ENCODE peak calls at places on chromosomes 7 and 10, in four cellular contexts. One of them, this sample, is unnamed.

GRCh38 chr10:65017523-65017922 is 1496.3 kb downstream of the REEP3 start:
- DNase-seq in HCT116: no peak
- DNase-seq in sigmoid colon: no peak
- DNase-seq in stomach: no peak
- DNase-seq in this sample: no peak

GRCh38 chr10:119350529-119351001 is 143.2 kb downstream of the GRK5 start:
- DNase-seq in stomach: peak; percentile 51
- DNase-seq in HCT116: no peak
- DNase-seq in sigmoid colon: no peak
- DNase-seq in this sample: no peak

GRCh38 chr10:126422561-126422960 is 34.3 kb upstream of the ADAM12 start:
- DNase-seq in sigmoid colon: no peak
- DNase-seq in HCT116: no peak
- DNase-seq in stomach: no peak
- DNase-seq in this sample: no peak

GRCh38 chr10:132360766-132361447 is 28.9 kb downstream of the LRRC27 start:
- DNase-seq in stomach: no peak
- DNase-seq in sigmoid colon: peak; percentile 64
- DNase-seq in HCT116: no peak
- DNase-seq in this sample: no peak

GRCh38 chr10:53356616-53357349 is 584.2 kb upstream of the MBL2 start:
- DNase-seq in stomach: no peak
- DNase-seq in sigmoid colon: no peak
- DNase-seq in HCT116: no peak
- DNase-seq in this sample: no peak

GRCh38 chr7:124779194-124779593 is 13.6 kb upstream of the GPR37 start:
- DNase-seq in stomach: no peak
- DNase-seq in sigmoid colon: no peak
- DNase-seq in HCT116: no peak
- DNase-seq in this sample: no peak

GRCh38 chr7:33776791-33777190 is 128.5 kb upstream of the BMPER start:
- DNase-seq in stomach: no peak
- DNase-seq in HCT116: no peak
- DNase-seq in sigmoid colon: no peak
- DNase-seq in this sample: no peak

GRCh38 chr10:58919927-58920654 is 256.4 kb upstream of the PHYHIPL start:
- DNase-seq in stomach: no peak
- DNase-seq in sigmoid colon: no peak
- DNase-seq in HCT116: peak; percentile 94
- DNase-seq in this sample: peak; percentile 72

GRCh38 chr10:63217120-63217605 is 84.0 kb downstream of the NRBF2 start:
- DNase-seq in sigmoid colon: no peak
- DNase-seq in stomach: no peak
- DNase-seq in HCT116: peak; percentile 27
- DNase-seq in this sample: peak; percentile 41

GRCh38 chr10:76732306-76732705 is 905.3 kb downstream of the KCNMA1 start:
- DNase-seq in HCT116: no peak
- DNase-seq in stomach: no peak
- DNase-seq in sigmoid colon: no peak
- DNase-seq in this sample: no peak

GRCh38 chr10:98038333-98038732 is 7.9 kb upstream of the CRTAC1 start:
- DNase-seq in HCT116: no peak
- DNase-seq in sigmoid colon: no peak
- DNase-seq in stomach: no peak
- DNase-seq in this sample: no peak

GRCh38 chr7:152894295-152895170 is 135.0 kb downstream of the ACTR3B start:
- DNase-seq in stomach: no peak
- DNase-seq in HCT116: no peak
- DNase-seq in sigmoid colon: no peak
- DNase-seq in this sample: no peak

GRCh38 chr10:71210031-71210871 is 2.1 kb upstream of the UNC5B start:
- DNase-seq in HCT116: no peak
- DNase-seq in stomach: peak; percentile 20
- DNase-seq in sigmoid colon: no peak
- DNase-seq in this sample: no peak

GRCh38 chr10:25869609-25870008 is 64.4 kb upstream of the MYO3A start:
- DNase-seq in stomach: no peak
- DNase-seq in HCT116: no peak
- DNase-seq in sigmoid colon: no peak
- DNase-seq in this sample: no peak

GRCh38 chr10:28375399-28376354 is 72.8 kb upstream of the MPP7 start:
- DNase-seq in HCT116: peak; percentile 93
- DNase-seq in sigmoid colon: no peak
- DNase-seq in stomach: no peak
- DNase-seq in this sample: no peak

GRCh38 chr7:69608878-69609277 is 10.6 kb downstream of the AUTS2 start:
- DNase-seq in stomach: no peak
- DNase-seq in sigmoid colon: no peak
- DNase-seq in HCT116: no peak
- DNase-seq in this sample: no peak

GRCh38 chr7:95342029-95342428 is 17.7 kb upstream of the PON1 start:
- DNase-seq in sigmoid colon: no peak
- DNase-seq in stomach: no peak
- DNase-seq in HCT116: no peak
- DNase-seq in this sample: no peak

GRCh38 chr10:4144802-4145201 is 359.8 kb upstream of the KLF6 start:
- DNase-seq in stomach: no peak
- DNase-seq in sigmoid colon: no peak
- DNase-seq in HCT116: no peak
- DNase-seq in this sample: no peak

GRCh38 chr10:12241810-12242529 is 46.0 kb downstream of the CDC123 start:
- DNase-seq in sigmoid colon: no peak
- DNase-seq in stomach: no peak
- DNase-seq in HCT116: no peak
- DNase-seq in this sample: no peak

GRCh38 chr7:143331179-143331825 is 15.4 kb downstream of the CLCN1 start:
- DNase-seq in HCT116: no peak
- DNase-seq in sigmoid colon: no peak
- DNase-seq in stomach: peak; percentile 49
- DNase-seq in this sample: peak; percentile 52

GRCh38 chr7:73879977-73880681 is 19.2 kb downstream of the TMEM270 start:
- DNase-seq in stomach: peak; percentile 30
- DNase-seq in HCT116: no peak
- DNase-seq in sigmoid colon: no peak
- DNase-seq in this sample: no peak

GRCh38 chr7:131327626-131328386 is at the start of gene MKLN1:
- DNase-seq in HCT116: peak; percentile 72
- DNase-seq in sigmoid colon: peak; percentile 96
- DNase-seq in stomach: peak; percentile 96
- DNase-seq in this sample: peak; percentile 53

GRCh38 chr10:76133597-76134255 is 702.3 kb downstream of the LRMDA start:
- DNase-seq in HCT116: no peak
- DNase-seq in sigmoid colon: no peak
- DNase-seq in stomach: no peak
- DNase-seq in this sample: no peak

GRCh38 chr7:134276951-134277350 is 39.8 kb downstream of the SLC35B4 start:
- DNase-seq in stomach: no peak
- DNase-seq in sigmoid colon: no peak
- DNase-seq in HCT116: no peak
- DNase-seq in this sample: no peak

GRCh38 chr10:72275351-72276012 is 1.8 kb downstream of the DDIT4 start:
- DNase-seq in HCT116: no peak
- DNase-seq in sigmoid colon: no peak
- DNase-seq in stomach: no peak
- DNase-seq in this sample: no peak

GRCh38 chr10:67587771-67588170 is 108.2 kb downstream of the CTNNA3 start:
- DNase-seq in stomach: no peak
- DNase-seq in HCT116: no peak
- DNase-seq in sigmoid colon: no peak
- DNase-seq in this sample: no peak

GRCh38 chr10:104253106-104253505 is 1.6 kb upstream of the GSTO1 start:
- DNase-seq in sigmoid colon: no peak
- DNase-seq in HCT116: no peak
- DNase-seq in stomach: no peak
- DNase-seq in this sample: no peak

GRCh38 chr10:125689955-125690569 is 7.1 kb upstream of the TEX36 start:
- DNase-seq in HCT116: no peak
- DNase-seq in stomach: peak; percentile 31
- DNase-seq in sigmoid colon: no peak
- DNase-seq in this sample: no peak

GRCh38 chr7:128281605-128282380 is 40.7 kb downstream of the LEP start:
- DNase-seq in stomach: no peak
- DNase-seq in sigmoid colon: no peak
- DNase-seq in HCT116: no peak
- DNase-seq in this sample: no peak

GRCh38 chr7:48171190-48171589 is at the start of gene ABCA13:
- DNase-seq in stomach: no peak
- DNase-seq in sigmoid colon: no peak
- DNase-seq in HCT116: no peak
- DNase-seq in this sample: no peak

GRCh38 chr10:111999205-111999914 is 184.2 kb downstream of the GPAM start:
- DNase-seq in HCT116: no peak
- DNase-seq in sigmoid colon: no peak
- DNase-seq in stomach: no peak
- DNase-seq in this sample: no peak

GRCh38 chr10:4391683-4392082 is 434.3 kb upstream of the AKR1E2 start:
- DNase-seq in sigmoid colon: no peak
- DNase-seq in HCT116: peak; percentile 22
- DNase-seq in stomach: no peak
- DNase-seq in this sample: no peak

GRCh38 chr7:55423277-55423711 is 58.2 kb downstream of the LANCL2 start:
- DNase-seq in HCT116: no peak
- DNase-seq in stomach: no peak
- DNase-seq in sigmoid colon: no peak
- DNase-seq in this sample: no peak
- H3K4me1 ChIP-seq in HCT116: no peaks in the 10 kb centered on the region
- H3K4me1 ChIP-seq in stomach: no peaks in the 10 kb centered on the region
- H3K4me1 ChIP-seq in sigmoid colon: no peaks in the 10 kb centered on the region
- H3K4me1 ChIP-seq in this sample: peaks cover 9% of the 10 kb centered on the region

GRCh38 chr7:140650367-140650766 is 9.8 kb upstream of the DENND2A start:
- DNase-seq in HCT116: no peak
- DNase-seq in sigmoid colon: peak; percentile 29
- DNase-seq in stomach: no peak
- DNase-seq in this sample: no peak

GRCh38 chr7:140654661-140655060 is 14.0 kb upstream of the DENND2A start:
- DNase-seq in sigmoid colon: peak; percentile 27
- DNase-seq in stomach: no peak
- DNase-seq in HCT116: no peak
- DNase-seq in this sample: no peak

GRCh38 chr7:140655511-140656408 is 15.1 kb upstream of the DENND2A start:
- DNase-seq in HCT116: no peak
- DNase-seq in stomach: no peak
- DNase-seq in sigmoid colon: peak; percentile 47
- DNase-seq in this sample: no peak

GRCh38 chr7:140654109-140654387 is 13.4 kb upstream of the DENND2A start:
- DNase-seq in stomach: no peak
- DNase-seq in sigmoid colon: no peak
- DNase-seq in HCT116: no peak
- DNase-seq in this sample: no peak

DNA sequence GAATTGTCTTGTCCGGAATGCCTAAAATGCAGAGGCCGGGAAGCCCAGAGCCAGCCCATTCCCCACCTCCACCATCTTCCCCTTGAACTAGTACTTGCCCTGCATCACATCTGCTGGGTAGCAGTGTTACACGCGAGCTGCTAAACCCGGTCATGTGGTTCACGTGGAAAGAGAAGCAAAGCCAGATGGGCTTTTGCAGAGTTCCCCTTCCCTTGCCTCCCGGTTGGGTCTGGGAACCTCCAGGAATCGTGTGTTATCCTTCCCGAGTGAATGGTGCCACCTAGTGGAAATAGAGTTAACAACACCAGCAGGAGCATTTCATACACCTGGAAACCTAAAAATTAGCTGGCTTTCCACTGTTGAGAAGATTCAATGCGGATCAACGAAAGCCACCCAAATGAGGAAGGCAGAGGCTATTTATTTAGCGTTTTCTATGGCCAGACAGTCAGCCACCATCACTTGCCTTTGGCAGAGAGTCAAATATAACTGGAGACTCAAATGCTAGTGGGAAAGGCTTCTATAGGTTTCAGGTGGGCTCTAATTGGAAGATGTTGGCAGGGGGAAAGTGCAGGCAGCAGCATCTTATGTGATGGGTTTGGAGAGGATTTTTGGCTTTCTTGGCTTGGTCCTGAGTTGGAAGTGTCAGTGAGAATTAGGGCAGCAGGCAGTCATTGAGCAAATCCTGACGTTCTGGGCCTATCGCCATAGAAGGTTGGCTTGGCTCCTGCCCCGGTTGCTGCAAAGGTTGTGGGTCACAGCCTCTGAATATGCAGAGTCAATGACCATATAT is 12.9 kb upstream of the DENND2A start:
- DNase-seq in sigmoid colon: peak; percentile 85
- DNase-seq in stomach: peak; percentile 62
- DNase-seq in HCT116: peak; percentile 65
- DNase-seq in this sample: peak; percentile 67
- TF ChIP-seq POLR2AphosphoS5 in sigmoid colon: no peak
- TF ChIP-seq POLR2AphosphoS5 in stomach: no peak
- TF ChIP-seq POLR2AphosphoS5 in HCT116: no peak
- TF ChIP-seq POLR2AphosphoS5 in this sample: no peak

GRCh38 chr10:101066146-101066889 is 4.5 kb downstream of the KAZALD1 start:
- DNase-seq in HCT116: peak; percentile 87
- DNase-seq in sigmoid colon: peak; percentile 82
- DNase-seq in stomach: peak; percentile 94
- DNase-seq in this sample: no peak
- H3K9me3 ChIP-seq in HCT116: no peaks in the 10 kb centered on the region
- H3K9me3 ChIP-seq in sigmoid colon: no peaks in the 10 kb centered on the region
- H3K9me3 ChIP-seq in stomach: no peaks in the 10 kb centered on the region
- H3K9me3 ChIP-seq in this sample: no peaks in the 10 kb centered on the region

GRCh38 chr10:3095373-3096139 is 28.2 kb downstream of the PFKP start:
- DNase-seq in sigmoid colon: peak; percentile 80
- DNase-seq in HCT116: peak; percentile 97
- DNase-seq in stomach: no peak
- DNase-seq in this sample: peak; percentile 92
- H3K4me1 ChIP-seq in sigmoid colon: peaks cover 44% of the 10 kb centered on the region
- H3K4me1 ChIP-seq in HCT116: peaks cover 59% of the 10 kb centered on the region
- H3K4me1 ChIP-seq in stomach: peaks cover 51% of the 10 kb centered on the region
- H3K4me1 ChIP-seq in this sample: peaks cover 61% of the 10 kb centered on the region

DNA sequence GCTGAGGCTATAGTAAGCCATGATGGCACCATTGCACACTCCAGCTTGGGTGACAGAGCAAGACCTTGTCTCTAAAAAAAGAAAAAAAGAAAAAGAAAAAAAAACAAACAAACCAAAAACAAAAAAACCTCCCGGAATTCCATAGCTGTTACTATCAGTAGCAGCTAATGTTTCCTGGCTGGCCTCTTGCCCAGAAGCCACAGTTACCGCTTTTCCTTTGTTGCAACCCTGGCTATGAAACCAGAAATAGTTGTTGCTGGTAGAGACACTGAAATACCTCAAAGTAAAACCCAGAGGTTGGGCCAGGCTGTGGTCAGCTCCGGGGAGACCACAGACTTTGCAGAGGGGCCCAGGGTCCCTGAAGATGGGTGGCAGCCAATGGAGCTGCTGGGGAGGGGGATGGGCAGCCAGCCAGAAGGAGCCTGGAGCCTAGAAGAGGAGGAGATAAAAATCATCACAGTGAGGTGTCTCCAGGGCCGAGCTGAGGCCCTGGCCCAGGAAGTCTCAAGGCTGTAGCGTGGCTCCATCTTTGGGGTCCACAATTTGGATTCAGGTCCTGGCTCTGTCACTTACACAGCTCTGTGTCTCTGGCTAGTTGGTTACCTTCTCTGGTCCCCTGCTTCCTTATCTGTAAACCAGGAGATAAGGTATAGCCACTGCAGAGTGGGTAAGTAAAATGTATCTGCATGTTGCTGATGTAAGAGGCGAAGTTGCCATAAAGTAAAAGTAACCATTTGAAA is 3.4 kb upstream of the CHST12 start:
- DNase-seq in stomach: peak; percentile 86
- DNase-seq in sigmoid colon: peak; percentile 92
- DNase-seq in HCT116: no peak
- DNase-seq in this sample: peak; percentile 30
- TF ChIP-seq POLR2AphosphoS5 in stomach: no peak
- TF ChIP-seq POLR2AphosphoS5 in sigmoid colon: no peak
- TF ChIP-seq POLR2AphosphoS5 in HCT116: no peak
- TF ChIP-seq POLR2AphosphoS5 in this sample: no peak

GRCh38 chr7:153943428-153944370 is 108.5 kb upstream of the DPP6 start:
- DNase-seq in stomach: no peak
- DNase-seq in HCT116: no peak
- DNase-seq in sigmoid colon: no peak
- DNase-seq in this sample: no peak
- H3K9me3 ChIP-seq in stomach: no peaks in the 10 kb centered on the region
- H3K9me3 ChIP-seq in HCT116: peaks cover 3% of the 10 kb centered on the region
- H3K9me3 ChIP-seq in sigmoid colon: no peaks in the 10 kb centered on the region
- H3K9me3 ChIP-seq in this sample: no peaks in the 10 kb centered on the region